ENCODE peak calls at places on chromosomes 13 and 19, in six cellular contexts. K is mesothelial cell of epicardium, F is AG04449, D is right atrium auricular region, T is lower leg skin, R is cardiac fibroblast. M is an unnamed sample.
A peak's percentile ranks its signal among the peaks of the same experiment; 100 is the strongest.

GRCh38 chr19:3801412-3802096 is 15.4 kb upstream of the MATK start:
- DNase-seq in K (no peak), T (peak; percentile 20), R (peak; percentile 13), F (no peak), D (no peak), M (no peak)

GRCh38 chr13:46575843-46576242 is 22.9 kb downstream of the LRCH1 start:
- DNase-seq in D (peak; percentile 63), K (no peak), T (no peak), R (peak; percentile 90), F (peak; percentile 58), M (no peak)

GRCh38 chr13:40664100-40665060 is 2.1 kb downstream of the FOXO1 start:
- DNase-seq in R (peak; percentile 63), F (no peak), D (peak; percentile 82), T (peak; percentile 64), K (peak; percentile 63), M (no peak)

GRCh38 chr13:30186644-30187431 is 120.5 kb downstream of the KATNAL1 start:
- DNase-seq in F (no peak), R (no peak), T (no peak), D (no peak), K (no peak), M (no peak)

GRCh38 chr13:32905063-32905863 is 111.0 kb upstream of the KL start:
- DNase-seq in T (no peak), K (no peak), D (no peak), R (peak; percentile 33), F (no peak), M (no peak)

GRCh38 chr19:55178781-55179569 is 1.1 kb downstream of the SYT5 start:
- DNase-seq in F (no peak), D (no peak), T (no peak), K (peak; percentile 84), R (peak; percentile 88), M (peak; percentile 93)

GRCh38 chr13:73228546-73228945 is 169.7 kb downstream of the KLF5 start:
- DNase-seq in F (no peak), R (peak; percentile 14), D (no peak), K (no peak), T (no peak), M (no peak)

GRCh38 chr19:49216076-49216475 is 58.5 kb downstream of the TRPM4 start:
- DNase-seq in T (no peak), R (peak; percentile 35), F (no peak), K (no peak), D (no peak), M (no peak)

GRCh38 chr19:2922987-2923386 is 21.8 kb downstream of the ZNF77 start:
- DNase-seq in K (no peak), T (no peak), D (no peak), F (no peak), R (peak; percentile 20), M (no peak)

GRCh38 chr19:40693150-40693788 is 2.8 kb upstream of the NUMBL start:
- DNase-seq in T (no peak), F (no peak), R (no peak), K (no peak), D (no peak), M (no peak)

GRCh38 chr13:77507931-77508776 is 27.4 kb upstream of the SCEL start:
- DNase-seq in T (no peak), K (no peak), R (peak; percentile 35), F (no peak), D (no peak), M (no peak)

GRCh38 chr13:106061781-106062180 is 473.7 kb downstream of the EFNB2 start:
- DNase-seq in K (no peak), D (no peak), T (no peak), F (no peak), R (no peak), M (no peak)

GRCh38 chr19:16022251-16022650 is 54.0 kb upstream of the TPM4 start:
- DNase-seq in D (no peak), F (no peak), K (no peak), R (no peak), T (no peak), M (no peak)

GRCh38 chr19:38303517-38304351 is at the start of gene C19orf33:
- DNase-seq in F (no peak), R (peak; percentile 25), D (no peak), T (peak; percentile 63), K (no peak), M (no peak)

GRCh38 chr13:37602743-37603381 is 4.3 kb upstream of the POSTN start:
- DNase-seq in T (no peak), F (no peak), K (no peak), R (peak; percentile 59), D (no peak), M (no peak)

GRCh38 chr19:1853295-1854031 is 5.2 kb upstream of the REXO1 start:
- DNase-seq in R (peak; percentile 84), F (no peak), D (peak; percentile 84), K (peak; percentile 77), T (peak; percentile 79), M (peak; percentile 94)

GRCh38 chr13:77112961-77113360 is 86.0 kb upstream of the FBXL3 start:
- DNase-seq in K (no peak), R (no peak), D (no peak), T (no peak), F (no peak), M (no peak)

GRCh38 chr19:17946965-17947784 is 14.4 kb downstream of the CCDC124 start:
- DNase-seq in R (no peak), T (no peak), K (peak; percentile 57), F (no peak), D (no peak), M (no peak)

GRCh38 chr19:44176590-44176989 is 11.7 kb downstream of the ZNF226 start:
- DNase-seq in D (no peak), T (no peak), F (no peak), R (no peak), K (no peak), M (no peak)

GRCh38 chr19:45327404-45328143 is 4.9 kb upstream of the CKM start:
- DNase-seq in R (no peak), T (no peak), F (no peak), K (no peak), D (no peak), M (no peak)

GRCh38 chr13:46492946-46493345 is 60.0 kb upstream of the LRCH1 start:
- DNase-seq in F (no peak), T (no peak), K (no peak), R (peak; percentile 74), D (no peak), M (no peak)

GRCh38 chr13:99150575-99151370 is 49.9 kb upstream of the UBAC2 start:
- DNase-seq in T (no peak), D (no peak), F (peak; percentile 58), R (peak; percentile 58), K (peak; percentile 51), M (no peak)

GRCh38 chr19:3661284-3662238 is 35.0 kb upstream of the CACTIN start:
- DNase-seq in R (no peak), K (no peak), D (no peak), F (no peak), T (no peak), M (no peak)

GRCh38 chr13:113975416-113975815 is 1.5 kb upstream of the C13orf46 start:
- DNase-seq in R (no peak), T (no peak), D (no peak), K (no peak), F (no peak), M (no peak)

GRCh38 chr19:55305491-55305890 is 19.6 kb downstream of the TMEM150B start:
- DNase-seq in F (no peak), R (peak; percentile 27), D (no peak), K (peak; percentile 48), T (no peak), M (no peak)

GRCh38 chr13:95411641-95412040 is 110.4 kb upstream of the ABCC4 start:
- DNase-seq in F (no peak), R (peak; percentile 39), K (no peak), T (no peak), D (no peak), M (no peak)

GRCh38 chr13:26707122-26708006 is 53.2 kb downstream of the GPR12 start:
- DNase-seq in K (no peak), F (no peak), R (peak; percentile 68), D (no peak), T (no peak), M (no peak)

GRCh38 chr13:39451860-39452301 is 151.1 kb downstream of the LHFPL6 start:
- DNase-seq in D (no peak), F (no peak), R (peak; percentile 79), T (peak; percentile 25), K (no peak), M (no peak)

GRCh38 chr13:65966991-65967451 is 1263.1 kb downstream of the PCDH9 start:
- DNase-seq in T (no peak), R (peak; percentile 65), D (no peak), F (no peak), K (no peak), M (no peak)
- TF ChIP-seq CTCF in T (no peak), R (peak; percentile 47), D (peak; percentile 18), F (peak; percentile 18), K (no peak), M (peak; percentile 49)

DNA sequence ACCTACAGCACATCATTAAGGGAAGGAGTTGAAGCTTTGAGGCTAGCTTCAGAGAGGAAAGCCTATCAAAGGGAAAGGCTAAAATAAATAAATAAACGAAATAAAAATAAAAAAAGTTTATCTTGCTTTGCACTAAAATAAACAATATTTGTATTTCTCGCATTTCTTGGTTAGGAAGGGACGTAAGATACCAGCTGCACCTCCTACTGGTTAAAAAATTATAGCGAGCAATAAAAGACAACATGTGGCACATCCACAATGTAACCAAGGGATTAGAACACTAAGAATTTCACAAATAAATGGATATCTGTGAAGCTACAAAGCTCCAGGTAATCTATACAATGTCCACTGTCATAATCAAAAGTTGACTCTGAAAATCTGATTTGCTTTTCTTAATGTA is 194.5 kb downstream of the DACH1 start:
- DNase-seq in T (no peak), F (no peak), K (no peak), R (peak; percentile 22), D (no peak), M (no peak)
- TF ChIP-seq CTCF in T (no peak), F (no peak), K (no peak), R (peak; percentile 30), D (no peak), M (no peak)

GRCh38 chr13:92573467-92574057 is 653.0 kb upstream of the GPC6 start:
- DNase-seq in F (no peak), T (no peak), R (peak; percentile 43), D (no peak), K (no peak), M (no peak)
- TF ChIP-seq CTCF in F (no peak), T (no peak), R (no peak), D (peak; percentile 52), K (no peak), M (peak; percentile 51)

GRCh38 chr13:69524459-69525155 is 583.0 kb upstream of the ATXN8OS start:
- DNase-seq in F (no peak), R (no peak), T (no peak), D (no peak), K (no peak), M (no peak)
- TF ChIP-seq CTCF in F (no peak), R (no peak), T (no peak), D (peak; percentile 37), K (peak; percentile 82), M (peak; percentile 57)

GRCh38 chr13:111461445-111462149 is 141.2 kb downstream of the TEX29 start:
- DNase-seq in T (no peak), F (no peak), R (no peak), K (no peak), D (no peak), M (no peak)

GRCh38 chr13:111462221-111462764 is 141.9 kb downstream of the TEX29 start:
- DNase-seq in T (no peak), R (no peak), F (no peak), K (no peak), D (no peak), M (no peak)

GRCh38 chr13:111459803-111460547 is 139.5 kb downstream of the TEX29 start:
- DNase-seq in R (no peak), K (no peak), T (no peak), F (no peak), D (no peak), M (no peak)

GRCh38 chr13:111458739-111459138 is 138.3 kb downstream of the TEX29 start:
- DNase-seq in F (no peak), K (no peak), D (no peak), R (no peak), T (no peak), M (no peak)

GRCh38 chr13:111460548-111461444 is 140.4 kb downstream of the TEX29 start:
- DNase-seq in T (no peak), F (peak; percentile 12), R (peak; percentile 43), K (no peak), D (no peak), M (no peak)
- TF ChIP-seq CTCF in T (no peak), F (peak; percentile 53), R (peak; percentile 56), K (no peak), D (peak; percentile 58), M (peak; percentile 60)